ENCODE peak calls at places on chromosomes 13 and 19, in nine cellular contexts. P is A549, C is uterus, B is ovary, K is stomach, O is endothelial cell of umbilical vein, N is H1, W is heart left ventricle, L is breast epithelium. S is an unnamed sample.

GRCh38 chr19:44141191-44142013 is at the start of gene ZNF234:
- DNase-seq in B (peak; percentile 78), N (peak; percentile 72), C (peak; percentile 83), L (peak; percentile 65), O (peak; percentile 83), K (peak; percentile 75), P (peak; percentile 87), W (peak; percentile 89), S (peak; percentile 84)

GRCh38 chr19:13637664-13638063 is 126.7 kb upstream of the MRI1 start:
- DNase-seq in P (no peak), O (no peak), N (no peak), B (no peak), C (no peak), W (no peak), K (no peak), L (no peak), S (no peak)

GRCh38 chr19:10655457-10656312 is 1.5 kb downstream of the ILF3 start:
- DNase-seq in B (no peak), K (no peak), O (peak; percentile 46), C (no peak), W (no peak), L (no peak), N (no peak), P (peak; percentile 17), S (no peak)

GRCh38 chr13:113928701-113929627 is 44.9 kb downstream of the C13orf46 start:
- DNase-seq in K (peak; percentile 87), O (no peak), W (peak; percentile 97), B (peak; percentile 80), L (peak; percentile 79), C (peak; percentile 93), P (no peak), N (no peak), S (peak; percentile 63)

GRCh38 chr19:12665646-12666304 is 767 bp downstream of the MAN2B1 start:
- DNase-seq in O (no peak), K (no peak), L (no peak), P (no peak), C (no peak), B (no peak), N (no peak), W (no peak), S (no peak)

GRCh38 chr19:48874309-48875135 is 2.3 kb downstream of the PPP1R15A start:
- DNase-seq in C (peak; percentile 49), N (no peak), P (peak; percentile 55), B (peak; percentile 50), W (no peak), L (no peak), K (peak; percentile 61), O (peak; percentile 69), S (peak; percentile 42)

GRCh38 chr13:112072531-112073244 is 5.7 kb downstream of the SOX1 start:
- DNase-seq in C (no peak), W (no peak), K (no peak), O (no peak), P (no peak), B (no peak), L (no peak), N (peak; percentile 88), S (no peak)

GRCh38 chr19:41175825-41176734 is 16.9 kb upstream of the CYP2S1 start:
- DNase-seq in K (peak; percentile 62), B (no peak), C (no peak), L (no peak), O (no peak), P (peak; percentile 98), W (peak; percentile 61), N (peak; percentile 78), S (no peak)

GRCh38 chr19:38729653-38730469 is 14.4 kb downstream of the CAPN12 start:
- DNase-seq in W (peak; percentile 78), O (peak; percentile 57), K (peak; percentile 77), C (peak; percentile 63), L (no peak), N (peak; percentile 97), B (peak; percentile 75), P (peak; percentile 89), S (peak; percentile 74)

GRCh38 chr19:35745328-35746086 is at the start of the genes PSENEN and U2AF1L4:
- DNase-seq in N (peak; percentile 92), O (peak; percentile 99), K (peak; percentile 98), C (peak; percentile 98), L (peak; percentile 97), B (peak; percentile 96), W (peak; percentile 99), P (peak; percentile 100), S (peak; percentile 98)
- TF ChIP-seq POLR2A in N (no peak), O (no peak), K (no peak), C (peak; percentile 54), L (no peak), B (peak; percentile 2), W (no peak), P (peak; percentile 67), S (no peak)

DNA sequence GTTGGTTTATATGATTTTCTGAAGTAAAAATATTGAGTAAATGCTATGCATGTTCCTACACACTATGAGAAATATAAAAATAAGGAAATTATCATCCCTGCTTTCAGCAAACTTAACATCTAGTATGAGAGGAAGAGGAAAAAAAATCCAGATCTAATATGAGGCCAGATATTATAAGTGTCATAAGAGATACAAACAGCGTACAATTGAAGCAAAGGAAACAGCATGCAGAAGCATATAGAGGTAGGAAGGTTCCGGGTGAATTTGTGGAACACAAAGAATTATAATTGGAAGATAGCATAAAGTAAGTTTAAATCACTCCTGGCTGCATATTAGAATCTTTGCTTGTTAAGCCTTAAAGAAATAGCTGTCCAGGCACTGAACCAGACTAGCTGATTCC is 88.3 kb downstream of the PDS5B start:
- DNase-seq in P (no peak), B (no peak), K (no peak), O (no peak), N (no peak), L (no peak), W (no peak), C (no peak), S (no peak)
- H3K27ac ChIP-seq in P (no peak overlapping the region), B (no peak overlapping the region), K (no peak overlapping the region), O (no peak overlapping the region), N (no peak overlapping the region), L (no peak overlapping the region), W (no peak overlapping the region), C (no peak overlapping the region), S (no peak overlapping the region)

GRCh38 chr13:96948127-96948526 is 46.1 kb downstream of the OXGR1 start:
- DNase-seq in B (no peak), C (no peak), L (no peak), N (no peak), P (no peak), O (no peak), W (no peak), K (no peak), S (no peak)
- TF ChIP-seq POLR2A in B (no peak), C (no peak), L (no peak), N (no peak), P (no peak), O (no peak), W (no peak), K (no peak), S (no peak)

GRCh38 chr19:17402982-17403855 is 2.2 kb downstream of the BST2 start:
- DNase-seq in B (peak; percentile 71), N (peak; percentile 88), P (peak; percentile 49), C (no peak), K (no peak), O (peak; percentile 28), L (no peak), W (no peak), S (peak; percentile 59)

GRCh38 chr19:17406039-17406886 is 833 bp upstream of the BST2 start:
- DNase-seq in O (peak; percentile 41), P (no peak), C (no peak), B (no peak), W (no peak), L (no peak), N (no peak), K (no peak), S (no peak)

GRCh38 chr19:17404015-17404414 is 1.4 kb downstream of the BST2 start:
- DNase-seq in P (no peak), N (no peak), B (no peak), K (no peak), L (no peak), W (no peak), O (no peak), C (no peak), S (no peak)

GRCh38 chr19:17405250-17406038 is at the start of gene BST2:
- DNase-seq in L (no peak), W (peak; percentile 69), B (peak; percentile 84), K (peak; percentile 64), C (peak; percentile 75), P (no peak), O (peak; percentile 84), N (no peak), S (peak; percentile 68)

DNA sequence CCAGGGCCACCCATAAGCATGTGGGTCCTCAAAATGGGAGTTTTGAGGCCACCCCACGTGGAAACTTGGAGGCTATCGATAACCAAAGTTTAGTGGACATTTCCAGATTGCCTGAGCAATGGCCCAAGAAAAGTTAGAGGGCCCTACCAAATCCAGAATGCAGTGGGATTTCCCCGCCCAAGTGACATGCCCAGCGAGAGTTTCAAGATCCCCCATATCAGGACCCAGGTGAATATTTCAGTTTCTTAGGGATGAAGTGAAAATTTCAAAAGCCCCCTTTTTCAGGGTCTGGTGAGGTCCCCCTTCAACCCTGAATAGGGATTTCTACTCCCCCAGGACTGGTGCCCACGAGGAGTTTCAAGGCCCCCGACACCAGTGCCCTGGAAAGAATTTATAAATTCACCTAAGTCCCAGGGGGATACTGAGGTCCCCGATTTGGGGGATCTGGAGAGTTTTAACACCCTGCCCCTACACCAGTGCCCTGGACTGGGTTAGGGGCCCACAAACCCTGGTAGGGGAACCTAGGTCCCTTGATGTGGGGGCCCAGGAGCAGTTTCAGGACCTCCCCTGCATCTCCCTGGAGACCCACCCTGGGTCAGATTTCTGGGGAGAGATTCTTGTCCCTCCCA is 695 bp downstream of the BST2 start:
- DNase-seq in N (no peak), P (no peak), K (no peak), C (no peak), L (no peak), O (no peak), W (no peak), B (no peak), S (no peak)
- H3K27ac ChIP-seq in N (peak overlapping the region; percentile 81), P (no peak overlapping the region), K (peak overlapping the region; percentile 39), C (peak overlapping the region; percentile 62), L (peak overlapping the region; percentile 88), O (no peak overlapping the region), W (peak overlapping the region; percentile 90), B (peak overlapping the region; percentile 87), S (peak overlapping the region; percentile 95)

GRCh38 chr19:50058425-50058824 is 32.6 kb downstream of the ZNF473 start:
- DNase-seq in N (no peak), B (no peak), L (no peak), K (no peak), P (no peak), O (no peak), W (no peak), C (no peak), S (no peak)
- TF ChIP-seq POLR2A in N (no peak), B (no peak), L (no peak), K (no peak), P (no peak), O (no peak), W (no peak), C (no peak), S (no peak)

GRCh38 chr19:29875931-29876330 is 64.1 kb downstream of the CCNE1 start:
- DNase-seq in N (no peak), K (no peak), B (no peak), W (no peak), L (no peak), O (no peak), P (no peak), C (no peak), S (no peak)
- H3K27ac ChIP-seq in N (no peak overlapping the region), K (no peak overlapping the region), B (no peak overlapping the region), W (no peak overlapping the region), L (no peak overlapping the region), O (no peak overlapping the region), P (no peak overlapping the region), C (no peak overlapping the region), S (no peak overlapping the region)